ENCODE peak calls at places on chromosomes 6 and 20, in six cellular contexts. R is AG04450, G is HCEC 1CT, X is NCI-H2029 treated with DMSO at 0.1 percent for 48 hours, P is DMS53, C is B cell. T is an unnamed sample.
A peak's percentile ranks its signal among the peaks of the same experiment; 100 is the strongest.

GRCh38 chr6:90093558-90094073 is 199.3 kb downstream of the GJA10 start:
- DNase-seq in R (no peak), G (no peak), X (no peak), P (no peak), C (no peak), T (no peak)

GRCh38 chr6:156662025-156662445 is 115.1 kb upstream of the ARID1B start:
- DNase-seq in R (no peak), G (no peak), X (no peak), P (peak; percentile 86), C (no peak), T (no peak)

GRCh38 chr6:30356519-30356918 is 11.6 kb downstream of the RPP21 start:
- DNase-seq in R (no peak), G (no peak), X (no peak), P (no peak), C (no peak), T (no peak)

GRCh38 chr6:139313784-139314545 is 22.2 kb upstream of the TXLNB start:
- DNase-seq in R (no peak), G (no peak), X (no peak), P (no peak), C (no peak), T (no peak)

GRCh38 chr20:36847009-36847709 is 28.8 kb upstream of the TLDC2 start:
- DNase-seq in R (peak; percentile 52), G (peak; percentile 95), X (no peak), P (no peak), C (no peak), T (no peak)

GRCh38 chr6:142258305-142258704 is 43.5 kb upstream of the ADGRG6 start:
- DNase-seq in R (no peak), G (no peak), X (no peak), P (no peak), C (no peak), T (no peak)

GRCh38 chr6:149987602-149988107 is 23.9 kb downstream of the ULBP1 start:
- DNase-seq in R (no peak), G (no peak), X (no peak), P (no peak), C (no peak), T (no peak)

GRCh38 chr6:116046739-116047138 is 14.0 kb downstream of the FRK start:
- DNase-seq in R (no peak), G (no peak), X (no peak), P (no peak), C (no peak), T (no peak)

GRCh38 chr6:16849280-16850210 is 88.3 kb upstream of the ATXN1 start:
- DNase-seq in R (peak; percentile 11), G (no peak), X (no peak), P (peak; percentile 50), C (no peak), T (no peak)

GRCh38 chr6:138815797-138816528 is 20.1 kb downstream of the ECT2L start:
- DNase-seq in R (peak; percentile 33), G (peak; percentile 66), X (peak; percentile 26), P (peak; percentile 77), C (no peak), T (peak; percentile 58)

GRCh38 chr6:134416501-134417154 is 98.7 kb upstream of the SGK1 start:
- DNase-seq in R (no peak), G (peak; percentile 68), X (no peak), P (no peak), C (no peak), T (no peak)

GRCh38 chr20:53466279-53466678 is 127.4 kb downstream of the ZNF217 start:
- DNase-seq in R (no peak), G (no peak), X (no peak), P (no peak), C (no peak), T (no peak)

GRCh38 chr6:125188594-125189203 is 35.1 kb downstream of the TPD52L1 start:
- DNase-seq in R (no peak), G (no peak), X (no peak), P (no peak), C (no peak), T (no peak)

GRCh38 chr6:104953410-104953953 is 3.4 kb upstream of the LIN28B start:
- DNase-seq in R (no peak), G (no peak), X (no peak), P (no peak), C (no peak), T (no peak)

GRCh38 chr6:37036146-37036545 is 30.7 kb downstream of the FGD2 start:
- DNase-seq in R (no peak), G (no peak), X (no peak), P (no peak), C (peak; percentile 17), T (no peak)

GRCh38 chr20:33812673-33813462 is 1.7 kb downstream of the CHMP4B start:
- DNase-seq in R (no peak), G (peak; percentile 24), X (peak; percentile 31), P (peak; percentile 69), C (no peak), T (peak; percentile 34)

GRCh38 chr6:16450285-16450684 is 211.9 kb downstream of the GMPR start:
- DNase-seq in R (peak; percentile 88), G (peak; percentile 94), X (no peak), P (no peak), C (no peak), T (no peak)

GRCh38 chr6:11848852-11849731 is 70.5 kb upstream of the ADTRP start:
- DNase-seq in R (no peak), G (no peak), X (peak; percentile 58), P (no peak), C (no peak), T (no peak)

GRCh38 chr6:112227992-112228391 is 26.4 kb downstream of the LAMA4 start:
- DNase-seq in R (no peak), G (peak; percentile 51), X (no peak), P (no peak), C (no peak), T (no peak)

GRCh38 chr20:16785221-16785620 is 37.1 kb downstream of the OTOR start:
- DNase-seq in R (no peak), G (no peak), X (no peak), P (no peak), C (no peak), T (no peak)

GRCh38 chr6:56144538-56145324 is 102.6 kb downstream of the COL21A1 start:
- DNase-seq in R (no peak), G (peak; percentile 93), X (no peak), P (no peak), C (no peak), T (no peak)

GRCh38 chr20:16352751-16353150 is 220.5 kb downstream of the KIF16B start:
- DNase-seq in R (no peak), G (no peak), X (no peak), P (no peak), C (no peak), T (no peak)

GRCh38 chr6:150857062-150857905 is 8.2 kb upstream of the MTHFD1L start:
- DNase-seq in R (peak; percentile 99), G (peak; percentile 95), X (no peak), P (peak; percentile 26), C (no peak), T (no peak)

GRCh38 chr6:81093046-81093445 is 659.4 kb downstream of the TENT5A start:
- DNase-seq in R (no peak), G (no peak), X (no peak), P (no peak), C (no peak), T (no peak)